ENCODE peak calls at places on chromosomes 4 and X, in four cellular contexts. P is K562, H is H1, A is HepG2. T is an unnamed sample.

GRCh38 chrX:132491191-132491590 is 2.4 kb upstream of the MBNL3 start:
- DNase-seq in P (no peak), H (no peak), A (peak), T (peak)

GRCh38 chr4:83234902-83235644 is 49.5 kb downstream of the COQ2 start:
- DNase-seq in P (no peak), H (no peak), A (no peak), T (no peak)

GRCh38 chr4:112702892-112703291 is 65.9 kb downstream of the LARP7 start:
- DNase-seq in P (no peak), H (no peak), A (no peak), T (no peak)

GRCh38 chrX:9928083-9928482 is 39.1 kb upstream of the CLDN34 start:
- DNase-seq in P (no peak), H (peak), A (no peak), T (no peak)

GRCh38 chrX:152929898-152930297 is 32.0 kb downstream of the ZNF185 start:
- DNase-seq in P (no peak), H (no peak), A (no peak), T (no peak)

GRCh38 chr4:104352211-104352610 is 142.5 kb downstream of the CXXC4 start:
- DNase-seq in P (no peak), H (no peak), A (peak), T (peak)

GRCh38 chrX:30649859-30650258 is 3.4 kb upstream of the GK start:
- DNase-seq in P (no peak), H (no peak), A (peak), T (no peak)

GRCh38 chr4:82785248-82786003 is 13.2 kb downstream of the SCD5 start:
- DNase-seq in P (no peak), H (no peak), A (peak), T (peak)

GRCh38 chr4:125951275-125951887 is 636.6 kb downstream of the FAT4 start:
- DNase-seq in P (no peak), H (no peak), A (no peak), T (no peak)

GRCh38 chr4:164955107-164955805 is 22.2 kb downstream of the TRIM61 start:
- DNase-seq in P (no peak), H (no peak), A (no peak), T (no peak)

GRCh38 chr4:19905006-19905405 is 346.7 kb upstream of the SLIT2 start:
- DNase-seq in P (no peak), H (no peak), A (no peak), T (no peak)

GRCh38 chr4:10079951-10080873 is 36.4 kb downstream of the WDR1 start:
- DNase-seq in P (no peak), H (no peak), A (no peak), T (no peak)

GRCh38 chrX:101409043-101409442 is 1.0 kb downstream of the HNRNPH2 start:
- DNase-seq in P (no peak), H (no peak), A (no peak), T (no peak)
- TF ChIP-seq RNF2 in P (no peak), H (no peak), A (no peak), T (no peak)

DNA sequence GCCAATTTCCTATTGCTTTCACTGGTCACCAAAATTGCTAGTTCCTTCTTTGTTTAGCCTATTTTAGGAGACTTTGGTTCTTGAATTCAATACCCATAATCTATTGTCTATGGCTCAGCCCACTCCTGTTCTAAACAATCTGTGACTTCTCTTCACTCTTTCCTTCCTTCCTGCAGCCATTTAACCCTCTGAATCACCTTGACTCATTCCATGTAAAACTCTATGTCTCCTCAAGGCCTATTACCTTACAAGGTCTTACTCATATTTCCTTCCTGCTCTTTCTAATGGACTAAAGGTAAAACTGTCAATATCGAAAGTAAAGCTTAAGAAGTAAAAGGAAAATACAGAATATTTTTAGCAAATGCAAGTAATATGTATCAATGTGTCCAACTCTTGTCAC is 301.6 kb downstream of the ARHGAP24 start:
- DNase-seq in P (no peak), H (no peak), A (no peak), T (no peak)
- TF ChIP-seq RNF2 in P (no peak), H (no peak), A (no peak), T (no peak)

GRCh38 chr4:88341227-88342192 is 37.1 kb upstream of the HERC6 start:
- DNase-seq in P (no peak), H (no peak), A (peak), T (peak)
- TF ChIP-seq RNF2 in P (no peak), H (no peak), A (no peak), T (no peak)

GRCh38 chr4:138890921-138891570 is 124.5 kb upstream of the NOCT start:
- DNase-seq in P (no peak), H (no peak), A (no peak), T (no peak)

GRCh38 chr4:138891610-138892009 is 124.0 kb upstream of the NOCT start:
- DNase-seq in P (no peak), H (no peak), A (no peak), T (no peak)

GRCh38 chr4:138894688-138895087 is 120.9 kb upstream of the NOCT start:
- DNase-seq in P (no peak), H (no peak), A (no peak), T (no peak)

GRCh38 chr4:138892483-138893386 is 122.8 kb upstream of the NOCT start:
- DNase-seq in P (no peak), H (no peak), A (no peak), T (no peak)

GRCh38 chr4:138893991-138894390 is 121.6 kb upstream of the NOCT start:
- DNase-seq in P (no peak), H (no peak), A (no peak), T (no peak)
- TF ChIP-seq RNF2 in P (no peak), H (no peak), A (no peak), T (no peak)

DNA sequence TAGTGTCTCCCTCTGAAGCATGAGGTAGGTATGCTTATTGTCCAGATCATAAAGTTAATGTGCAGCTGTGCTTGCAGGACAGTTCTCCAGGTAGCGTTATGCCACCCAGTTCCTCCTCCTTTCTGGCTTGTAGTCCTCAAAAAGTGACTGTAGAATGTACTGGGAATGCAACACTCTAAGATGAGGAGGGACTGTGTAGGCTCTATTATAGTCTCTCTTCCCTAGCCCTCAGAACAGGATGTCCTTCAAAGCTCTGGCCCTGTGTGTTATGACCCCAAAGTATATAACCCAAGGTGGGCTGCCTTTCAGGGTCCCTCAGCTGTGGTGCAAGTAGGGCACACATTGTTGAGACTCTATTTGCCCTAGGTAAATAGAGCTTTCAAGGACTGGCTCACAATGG is 20.8 kb upstream of the MANBA start:
- DNase-seq in P (no peak), H (no peak), A (peak), T (no peak)
- TF ChIP-seq RNF2 in P (no peak), H (no peak), A (no peak), T (no peak)

GRCh38 chrX:11366998-11367595 is 73.9 kb downstream of the AMELX start:
- DNase-seq in P (no peak), H (no peak), A (no peak), T (no peak)

GRCh38 chrX:11367609-11368430 is 74.6 kb downstream of the AMELX start:
- DNase-seq in P (peak), H (no peak), A (no peak), T (no peak)

GRCh38 chrX:11364835-11365234 is 71.6 kb downstream of the AMELX start:
- DNase-seq in P (no peak), H (no peak), A (no peak), T (no peak)

GRCh38 chrX:11365426-11365825 is 72.2 kb downstream of the AMELX start:
- DNase-seq in P (no peak), H (no peak), A (no peak), T (no peak)

GRCh38 chrX:11363069-11363594 is 69.9 kb downstream of the AMELX start:
- DNase-seq in P (no peak), H (no peak), A (no peak), T (no peak)
- TF ChIP-seq RNF2 in P (no peak), H (no peak), A (no peak), T (no peak)

DNA sequence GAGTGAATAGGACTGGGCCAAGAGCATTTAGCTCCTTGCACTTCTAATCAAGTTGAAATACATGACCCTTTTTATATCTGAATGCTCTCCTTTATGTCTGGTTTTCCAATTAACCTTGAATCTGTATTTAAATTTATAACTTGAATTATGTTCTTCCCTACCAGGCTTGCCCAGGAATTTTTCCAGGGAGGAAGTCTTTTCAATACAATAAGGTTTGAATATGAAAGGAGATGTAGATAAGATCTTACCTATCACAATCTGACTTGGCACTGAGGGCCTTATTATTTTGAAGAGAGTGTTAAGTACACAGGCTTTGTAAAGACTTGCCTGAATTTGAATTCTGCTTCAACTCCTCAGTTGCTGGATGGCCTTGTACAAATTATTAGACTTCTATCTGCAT is 555.7 kb downstream of the PCDH7 start:
- DNase-seq in P (no peak), H (no peak), A (no peak), T (no peak)
- TF ChIP-seq RNF2 in P (no peak), H (no peak), A (no peak), T (no peak)

DNA sequence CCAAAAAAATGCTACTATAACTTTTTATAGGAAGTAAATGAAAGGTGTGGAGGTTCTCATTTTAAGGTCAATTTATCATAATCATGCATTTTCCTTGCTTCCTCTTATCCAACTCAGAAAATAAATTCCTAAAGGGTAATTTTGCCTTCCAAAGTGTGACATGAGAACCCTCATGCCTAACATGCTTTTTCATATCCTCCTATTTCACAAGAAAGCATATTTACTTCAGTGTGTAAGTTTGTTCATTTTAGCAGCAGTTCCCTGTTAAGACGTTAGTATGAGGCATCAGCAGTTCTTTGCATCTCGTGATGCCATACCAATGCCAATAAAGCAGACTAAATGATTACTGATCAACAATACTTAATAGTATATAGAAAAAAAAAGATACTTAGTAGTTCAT is 18.4 kb downstream of the WDFY3 start:
- DNase-seq in P (no peak), H (no peak), A (no peak), T (no peak)
- TF ChIP-seq RNF2 in P (no peak), H (no peak), A (no peak), T (no peak)

DNA sequence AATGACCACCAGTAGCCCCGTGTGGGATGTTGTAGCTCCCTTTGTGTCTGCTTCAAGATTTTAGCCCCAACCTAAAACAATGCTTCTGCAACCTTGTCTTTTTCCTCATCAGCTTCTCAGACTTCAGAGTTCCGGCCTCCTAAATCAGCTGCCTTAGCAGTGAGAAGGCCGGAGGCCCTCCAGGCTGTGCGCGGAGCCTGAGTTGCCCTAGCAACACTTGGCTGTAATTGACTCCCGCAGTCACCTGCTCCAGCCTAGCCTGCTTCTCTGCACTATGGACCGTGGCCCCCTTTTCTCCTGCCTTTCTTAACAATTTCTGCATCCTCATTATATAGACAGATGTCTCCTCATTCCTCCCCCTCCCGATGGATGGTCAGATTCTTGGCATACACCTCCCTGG is 9.4 kb upstream of the HUWE1 start:
- DNase-seq in P (no peak), H (no peak), A (no peak), T (no peak)
- TF ChIP-seq RNF2 in P (no peak), H (no peak), A (no peak), T (no peak)

GRCh38 chrX:64894454-64895038 is 81.7 kb downstream of the ZC4H2 start:
- DNase-seq in P (peak), H (peak), A (peak), T (no peak)
- TF ChIP-seq RNF2 in P (no peak), H (no peak), A (no peak), T (no peak)

T was measured in A549.